ENCODE peak calls at places on chromosome 14, in seven cellular contexts. P, L, G, R, C, H and Y are unnamed samples.

GRCh38 chr14:73752297-73752992 is 38.3 kb upstream of the PNMA1 start:
- DNase-seq in L (peak), P (peak), H (peak), R (peak), C (peak), G (peak), Y (no peak)

GRCh38 chr14:102849522-102850379 is 72.5 kb downstream of the TRAF3 start:
- DNase-seq in P (peak), C (no peak), G (no peak), L (no peak), H (peak), R (no peak), Y (peak)

GRCh38 chr14:73717247-73717646 is 3.1 kb upstream of the PNMA1 start:
- DNase-seq in R (no peak), C (no peak), G (no peak), P (peak), H (no peak), L (no peak), Y (no peak)

GRCh38 chr14:55274760-55275159 is 3.5 kb downstream of the FBXO34 start:
- DNase-seq in H (peak), G (no peak), C (no peak), L (no peak), P (peak), R (peak), Y (no peak)

GRCh38 chr14:91068642-91069041 is 8.2 kb upstream of the RPS6KA5 start:
- DNase-seq in P (peak), C (no peak), H (peak), G (no peak), R (no peak), L (no peak), Y (no peak)

GRCh38 chr14:29906256-29906885 is 21.3 kb downstream of the PRKD1 start:
- DNase-seq in G (no peak), L (no peak), P (peak), C (no peak), R (no peak), H (peak), Y (no peak)

GRCh38 chr14:76695263-76695920 is 65.9 kb upstream of the VASH1 start:
- DNase-seq in G (no peak), L (no peak), H (no peak), C (no peak), R (no peak), P (no peak), Y (no peak)

GRCh38 chr14:34052658-34053014 is 101.8 kb upstream of the EGLN3 start:
- DNase-seq in R (no peak), H (peak), P (no peak), C (peak), G (no peak), L (no peak), Y (no peak)

GRCh38 chr14:64698899-64699298 is 5.3 kb upstream of the PLEKHG3 start:
- DNase-seq in G (no peak), P (no peak), L (no peak), R (no peak), H (no peak), C (peak), Y (peak)

GRCh38 chr14:89543420-89543790 is 126.4 kb upstream of the FOXN3 start:
- DNase-seq in L (peak), C (no peak), R (no peak), G (no peak), H (peak), P (peak), Y (no peak)

GRCh38 chr14:69481815-69482568 is 2.5 kb upstream of the PLEKHD1 start:
- DNase-seq in L (no peak), H (no peak), G (no peak), R (no peak), C (no peak), P (no peak), Y (no peak)

GRCh38 chr14:98959958-98960616 is 311.9 kb downstream of the BCL11B start:
- DNase-seq in H (no peak), G (no peak), R (no peak), L (no peak), C (no peak), P (no peak), Y (peak)